ENCODE peak calls at places on chromosomes 12 and 14, in four cellular contexts. A is GM12878, V is GM12891, W is K562. U is an unnamed sample.

GRCh38 chr14:89284368-89285058 is 132.5 kb downstream of the FOXN3 start:
- DNase-seq in A (no peak), V (no peak), W (no peak), U (no peak)

GRCh38 chr12:74539261-74539660 is 1.6 kb downstream of the ATXN7L3B start:
- DNase-seq in A (no peak), V (no peak), W (peak; percentile 19), U (no peak)

GRCh38 chr12:131980263-131980662 is 30.5 kb downstream of the EP400 start:
- DNase-seq in V (no peak), A (no peak), W (no peak), U (no peak)

GRCh38 chr12:76637807-76638206 is 78.2 kb upstream of the OSBPL8 start:
- DNase-seq in V (no peak), A (no peak), W (no peak), U (no peak)

GRCh38 chr12:122421815-122422737 is at the start of gene CLIP1:
- DNase-seq in V (peak; percentile 59), W (peak; percentile 79), A (no peak), U (peak; percentile 49)

GRCh38 chr12:26123482-26123980 is 1.3 kb downstream of the BHLHE41 start:
- DNase-seq in A (no peak), W (no peak), V (no peak), U (no peak)

GRCh38 chr12:123363743-123364531 is 710 bp downstream of the SBNO1 start:
- DNase-seq in V (no peak), A (no peak), W (peak; percentile 32), U (no peak)

GRCh38 chr12:3097186-3097804 is 20.1 kb downstream of the TSPAN9 start:
- DNase-seq in A (no peak), V (no peak), W (peak; percentile 65), U (no peak)

GRCh38 chr14:95292660-95293425 is 26.9 kb downstream of the CLMN start:
- DNase-seq in A (no peak), W (no peak), V (no peak), U (no peak)

GRCh38 chr14:102140027-102140749 is 491 bp downstream of the WDR20 start:
- DNase-seq in V (peak; percentile 16), A (no peak), W (peak; percentile 51), U (peak; percentile 29)

GRCh38 chr14:97489750-97490149 is 692.6 kb downstream of the VRK1 start:
- DNase-seq in W (no peak), A (no peak), V (no peak), U (no peak)

GRCh38 chr14:58639842-58640484 is 2.2 kb downstream of the DACT1 start:
- DNase-seq in A (peak; percentile 36), W (no peak), V (no peak), U (no peak)

GRCh38 chr12:124326104-124326503 is 31.2 kb downstream of the RFLNA start:
- DNase-seq in A (no peak), V (no peak), W (no peak), U (no peak)

GRCh38 chr12:44003721-44004120 is 167.8 kb downstream of the TMEM117 start:
- DNase-seq in W (no peak), V (no peak), A (no peak), U (no peak)

GRCh38 chr12:5534800-5535199 is 102.9 kb downstream of the NTF3 start:
- DNase-seq in W (no peak), A (no peak), V (no peak), U (no peak)

GRCh38 chr12:78248321-78248720 is 417.6 kb downstream of the NAV3 start:
- DNase-seq in W (no peak), A (no peak), V (no peak), U (no peak)

GRCh38 chr12:84508325-84508861 is 404.2 kb downstream of the SLC6A15 start:
- DNase-seq in W (no peak), A (no peak), V (no peak), U (no peak)

DNA sequence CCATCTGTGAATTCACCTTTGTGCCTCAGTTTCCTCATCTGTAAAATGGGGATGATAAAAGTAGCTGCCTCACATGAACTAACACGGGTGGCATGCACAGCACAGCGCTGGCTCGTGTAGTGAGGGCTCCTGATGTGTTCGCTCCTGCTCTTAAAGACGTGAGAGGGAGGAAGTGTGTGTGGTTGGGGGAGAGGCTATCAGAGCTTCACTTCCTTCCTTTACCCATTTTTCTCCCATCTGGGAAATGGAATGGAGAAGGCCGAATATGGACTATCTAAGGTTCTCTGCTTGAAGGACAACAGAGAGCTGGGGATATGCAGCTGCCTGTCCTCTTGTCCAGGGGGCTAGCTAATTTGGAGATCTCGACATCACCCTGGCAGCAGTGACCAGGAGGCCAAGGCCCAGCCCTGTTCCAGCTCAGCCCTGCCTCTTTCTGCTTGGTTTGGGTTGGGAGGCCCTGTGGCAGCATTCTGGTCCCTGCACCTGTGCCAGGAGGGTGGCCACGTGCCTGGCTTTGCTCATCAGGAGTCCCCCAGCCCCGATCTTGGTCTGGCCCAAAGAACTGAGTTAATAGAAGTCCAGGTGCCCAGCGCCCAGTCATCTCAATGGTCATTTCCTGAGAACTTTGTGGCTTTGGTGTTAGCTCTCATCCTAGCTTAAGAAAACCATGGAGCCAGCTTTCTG is 44.5 kb upstream of the ESRRB start:
- DNase-seq in V (no peak), W (no peak), A (no peak), U (no peak)
- TF ChIP-seq SPI1 in V (no peak), W (no peak), A (peak; percentile 13), U (peak; percentile 4)

GRCh38 chr12:47812797-47813490 is 6.8 kb downstream of the HDAC7 start:
- DNase-seq in V (peak; percentile 89), W (peak; percentile 86), A (peak; percentile 73), U (peak; percentile 92)
- TF ChIP-seq SPI1 in V (no peak), W (no peak), A (no peak), U (no peak)

DNA sequence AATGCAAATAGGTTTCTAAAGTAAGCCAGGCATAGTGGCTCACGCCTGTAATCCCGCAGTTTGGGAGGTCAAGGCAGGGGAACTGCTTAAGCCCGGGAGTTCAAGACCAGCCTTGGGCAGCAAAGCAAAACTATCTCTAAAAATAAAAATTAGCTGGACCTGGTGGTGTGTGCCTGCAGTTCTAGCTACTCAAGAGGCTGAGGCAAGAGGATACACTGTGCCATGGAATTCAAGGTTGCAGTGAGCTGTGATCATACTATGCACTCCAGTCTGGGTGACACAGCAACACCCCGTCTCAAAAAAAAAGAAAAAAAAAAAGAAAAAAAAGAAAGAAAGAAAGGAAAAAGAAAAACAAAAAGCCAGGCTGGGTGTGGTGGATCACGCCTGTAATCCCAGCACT is 46.3 kb downstream of the HECTD1 start:
- DNase-seq in W (no peak), V (no peak), A (no peak), U (no peak)
- TF ChIP-seq SPI1 in W (no peak), V (no peak), A (no peak), U (no peak)

GRCh38 chr12:12586879-12587675 is 24.4 kb upstream of the DUSP16 start:
- DNase-seq in V (no peak), W (no peak), A (no peak), U (no peak)

GRCh38 chr12:12587878-12588277 is 23.8 kb upstream of the CREBL2 start:
- DNase-seq in W (no peak), V (no peak), A (no peak), U (no peak)

GRCh38 chr12:12583510-12583909 is 20.8 kb upstream of the DUSP16 start:
- DNase-seq in W (no peak), V (no peak), A (no peak), U (no peak)

GRCh38 chr12:12582895-12583303 is 20.2 kb upstream of the DUSP16 start:
- DNase-seq in W (no peak), A (peak; percentile 100), V (no peak), U (peak; percentile 73)

DNA sequence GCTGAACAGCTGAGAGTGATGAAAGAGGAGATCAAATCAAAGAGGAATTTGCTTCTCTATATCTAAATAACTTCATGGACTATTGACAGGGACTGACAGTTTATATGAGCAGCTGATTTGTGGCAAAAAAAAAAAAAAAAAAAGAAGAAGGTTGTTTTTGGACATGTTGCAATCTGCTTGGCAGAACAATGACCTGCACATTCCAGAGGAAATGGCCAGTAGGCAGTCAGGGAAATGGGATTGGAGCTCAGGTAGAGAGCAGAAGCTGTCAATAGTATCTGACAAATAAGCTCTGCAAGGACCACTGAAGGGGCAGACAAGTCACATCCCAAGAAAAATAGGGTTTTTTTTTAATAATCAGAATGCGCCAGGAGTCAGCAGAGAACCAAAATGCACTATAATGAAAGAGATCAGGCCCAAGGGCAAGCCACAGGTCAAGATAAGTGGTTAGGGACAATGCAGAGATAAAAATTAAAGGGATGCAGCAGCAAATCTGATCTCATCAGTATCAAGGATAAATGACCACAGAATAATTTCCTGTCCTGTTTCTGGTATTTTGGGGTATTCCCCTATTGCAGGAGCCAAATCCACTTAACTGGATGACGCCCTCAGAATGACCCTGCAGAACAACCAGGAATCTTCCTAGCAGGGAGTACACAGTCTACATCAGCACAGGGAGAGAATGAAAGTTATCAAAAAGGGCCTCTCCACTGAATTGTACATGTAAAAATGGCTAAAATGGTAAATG is 22.6 kb upstream of the DUSP16 start:
- DNase-seq in V (no peak), W (no peak), A (no peak), U (no peak)
- TF ChIP-seq SPI1 in V (no peak), W (no peak), A (no peak), U (no peak)

GRCh38 chr14:70649803-70650202 is 8.1 kb downstream of the TTC9 start:
- DNase-seq in V (no peak), A (no peak), W (no peak), U (no peak)

GRCh38 chr14:70645892-70646291 is 4.2 kb downstream of the TTC9 start:
- DNase-seq in A (no peak), W (no peak), V (no peak), U (no peak)

GRCh38 chr14:70648374-70648773 is 6.7 kb downstream of the TTC9 start:
- DNase-seq in W (no peak), V (no peak), A (no peak), U (no peak)

GRCh38 chr14:70644016-70644415 is 2.3 kb downstream of the TTC9 start:
- DNase-seq in W (no peak), A (no peak), V (no peak), U (no peak)

GRCh38 chr14:70646705-70647104 is 5.0 kb downstream of the TTC9 start:
- DNase-seq in V (no peak), W (no peak), A (no peak), U (no peak)
- TF ChIP-seq SPI1 in V (no peak), W (no peak), A (no peak), U (no peak)

GRCh38 chr12:120157678-120158077 is 36.8 kb downstream of the GCN1 start:
- DNase-seq in A (no peak), W (no peak), V (no peak), U (no peak)
- TF ChIP-seq SPI1 in A (no peak), W (no peak), V (no peak), U (no peak)

GRCh38 chr14:65239897-65240296 is 137.6 kb upstream of the MAX start:
- DNase-seq in V (no peak), A (no peak), W (no peak), U (no peak)

GRCh38 chr14:65237023-65237814 is 134.9 kb upstream of the MAX start:
- DNase-seq in V (no peak), W (no peak), A (no peak), U (no peak)

GRCh38 chr14:65239143-65239672 is 136.9 kb upstream of the MAX start:
- DNase-seq in V (no peak), W (no peak), A (no peak), U (peak; percentile 1)

GRCh38 chr14:65238456-65238855 is 136.1 kb upstream of the MAX start:
- DNase-seq in W (no peak), A (no peak), V (no peak), U (no peak)

GRCh38 chr14:65237956-65238355 is 135.6 kb upstream of the MAX start:
- DNase-seq in W (no peak), A (no peak), V (no peak), U (no peak)
- TF ChIP-seq SPI1 in W (no peak), A (no peak), V (no peak), U (no peak)